ENCODE peak calls at places on chromosomes 6 and 20, in nine cellular contexts. One of them, this sample, is unnamed.

GRCh38 chr6:5695260-5696245 is 311.2 kb downstream of the NRN1 start:
- DNase-seq in body of pancreas: no peak
- DNase-seq in ACHN: no peak
- DNase-seq in GM12865: no peak
- DNase-seq in HFFc6: peak; percentile 80
- DNase-seq in H54: no peak
- DNase-seq in activated naive CD8-positive, alpha-beta T cell treated with anti-CD3 and anti-CD28 coated beads, Interleukin-2, amount 10 ng/mL, durations not matched to agents 7 days and 5 days: no peak
- DNase-seq in psoas muscle: no peak
- DNase-seq in WERI-Rb-1: no peak
- DNase-seq in this sample: no peak

GRCh38 chr6:154555075-154555677 is 44.7 kb upstream of the CNKSR3 start:
- DNase-seq in activated naive CD8-positive, alpha-beta T cell treated with anti-CD3 and anti-CD28 coated beads, Interleukin-2, amount 10 ng/mL, durations not matched to agents 7 days and 5 days: no peak
- DNase-seq in ACHN: peak; percentile 10
- DNase-seq in WERI-Rb-1: no peak
- DNase-seq in H54: peak; percentile 33
- DNase-seq in HFFc6: peak; percentile 57
- DNase-seq in psoas muscle: no peak
- DNase-seq in GM12865: no peak
- DNase-seq in body of pancreas: peak; percentile 35
- DNase-seq in this sample: no peak

GRCh38 chr6:108561742-108562502 is 1.2 kb downstream of the FOXO3 start:
- DNase-seq in body of pancreas: peak; percentile 35
- DNase-seq in WERI-Rb-1: peak; percentile 23
- DNase-seq in GM12865: no peak
- DNase-seq in ACHN: no peak
- DNase-seq in activated naive CD8-positive, alpha-beta T cell treated with anti-CD3 and anti-CD28 coated beads, Interleukin-2, amount 10 ng/mL, durations not matched to agents 7 days and 5 days: peak; percentile 34
- DNase-seq in HFFc6: no peak
- DNase-seq in H54: no peak
- DNase-seq in psoas muscle: peak; percentile 71
- DNase-seq in this sample: no peak

GRCh38 chr6:159693894-159694545 is 979 bp upstream of the SOD2 start:
- DNase-seq in activated naive CD8-positive, alpha-beta T cell treated with anti-CD3 and anti-CD28 coated beads, Interleukin-2, amount 10 ng/mL, durations not matched to agents 7 days and 5 days: no peak
- DNase-seq in psoas muscle: no peak
- DNase-seq in body of pancreas: peak; percentile 67
- DNase-seq in HFFc6: no peak
- DNase-seq in H54: no peak
- DNase-seq in GM12865: peak; percentile 47
- DNase-seq in ACHN: peak; percentile 48
- DNase-seq in WERI-Rb-1: no peak
- DNase-seq in this sample: peak; percentile 52

GRCh38 chr20:37347891-37348642 is 2.1 kb downstream of the SRC start:
- DNase-seq in GM12865: no peak
- DNase-seq in body of pancreas: no peak
- DNase-seq in psoas muscle: no peak
- DNase-seq in ACHN: no peak
- DNase-seq in activated naive CD8-positive, alpha-beta T cell treated with anti-CD3 and anti-CD28 coated beads, Interleukin-2, amount 10 ng/mL, durations not matched to agents 7 days and 5 days: no peak
- DNase-seq in HFFc6: no peak
- DNase-seq in WERI-Rb-1: no peak
- DNase-seq in H54: no peak
- DNase-seq in this sample: no peak

GRCh38 chr20:63977392-63978276 is 1.8 kb downstream of the SAMD10 start:
- DNase-seq in body of pancreas: peak; percentile 39
- DNase-seq in HFFc6: peak; percentile 43
- DNase-seq in activated naive CD8-positive, alpha-beta T cell treated with anti-CD3 and anti-CD28 coated beads, Interleukin-2, amount 10 ng/mL, durations not matched to agents 7 days and 5 days: peak; percentile 66
- DNase-seq in ACHN: peak; percentile 78
- DNase-seq in WERI-Rb-1: no peak
- DNase-seq in H54: peak; percentile 97
- DNase-seq in psoas muscle: no peak
- DNase-seq in GM12865: no peak
- DNase-seq in this sample: no peak

GRCh38 chr6:147166360-147166944 is 37.8 kb upstream of the STXBP5 start:
- DNase-seq in activated naive CD8-positive, alpha-beta T cell treated with anti-CD3 and anti-CD28 coated beads, Interleukin-2, amount 10 ng/mL, durations not matched to agents 7 days and 5 days: no peak
- DNase-seq in body of pancreas: no peak
- DNase-seq in WERI-Rb-1: no peak
- DNase-seq in H54: no peak
- DNase-seq in ACHN: no peak
- DNase-seq in GM12865: no peak
- DNase-seq in psoas muscle: no peak
- DNase-seq in HFFc6: no peak
- DNase-seq in this sample: no peak

GRCh38 chr6:124870611-124871201 is 91.5 kb upstream of the RNF217 start:
- DNase-seq in HFFc6: peak; percentile 52
- DNase-seq in WERI-Rb-1: no peak
- DNase-seq in H54: no peak
- DNase-seq in activated naive CD8-positive, alpha-beta T cell treated with anti-CD3 and anti-CD28 coated beads, Interleukin-2, amount 10 ng/mL, durations not matched to agents 7 days and 5 days: no peak
- DNase-seq in GM12865: no peak
- DNase-seq in psoas muscle: no peak
- DNase-seq in body of pancreas: no peak
- DNase-seq in ACHN: peak; percentile 37
- DNase-seq in this sample: no peak

GRCh38 chr6:6665505-6665904 is 77.0 kb downstream of the LY86 start:
- DNase-seq in WERI-Rb-1: peak; percentile 97
- DNase-seq in HFFc6: no peak
- DNase-seq in ACHN: no peak
- DNase-seq in GM12865: no peak
- DNase-seq in H54: no peak
- DNase-seq in activated naive CD8-positive, alpha-beta T cell treated with anti-CD3 and anti-CD28 coated beads, Interleukin-2, amount 10 ng/mL, durations not matched to agents 7 days and 5 days: no peak
- DNase-seq in body of pancreas: no peak
- DNase-seq in psoas muscle: no peak
- DNase-seq in this sample: no peak

GRCh38 chr6:119672725-119673124 is 323.2 kb upstream of the MAN1A1 start:
- DNase-seq in WERI-Rb-1: peak; percentile 53
- DNase-seq in body of pancreas: no peak
- DNase-seq in activated naive CD8-positive, alpha-beta T cell treated with anti-CD3 and anti-CD28 coated beads, Interleukin-2, amount 10 ng/mL, durations not matched to agents 7 days and 5 days: no peak
- DNase-seq in GM12865: no peak
- DNase-seq in psoas muscle: no peak
- DNase-seq in ACHN: no peak
- DNase-seq in H54: no peak
- DNase-seq in HFFc6: no peak
- DNase-seq in this sample: no peak

GRCh38 chr6:48183816-48184215 is 72.8 kb upstream of the PTCHD4 start:
- DNase-seq in HFFc6: no peak
- DNase-seq in WERI-Rb-1: no peak
- DNase-seq in GM12865: no peak
- DNase-seq in activated naive CD8-positive, alpha-beta T cell treated with anti-CD3 and anti-CD28 coated beads, Interleukin-2, amount 10 ng/mL, durations not matched to agents 7 days and 5 days: no peak
- DNase-seq in ACHN: no peak
- DNase-seq in H54: no peak
- DNase-seq in body of pancreas: no peak
- DNase-seq in psoas muscle: no peak
- DNase-seq in this sample: no peak

GRCh38 chr6:16273266-16273665 is 34.9 kb downstream of the GMPR start:
- DNase-seq in psoas muscle: no peak
- DNase-seq in H54: no peak
- DNase-seq in ACHN: no peak
- DNase-seq in activated naive CD8-positive, alpha-beta T cell treated with anti-CD3 and anti-CD28 coated beads, Interleukin-2, amount 10 ng/mL, durations not matched to agents 7 days and 5 days: no peak
- DNase-seq in WERI-Rb-1: no peak
- DNase-seq in body of pancreas: no peak
- DNase-seq in HFFc6: peak; percentile 16
- DNase-seq in GM12865: no peak
- DNase-seq in this sample: no peak

GRCh38 chr20:62583424-62583920 is 58.8 kb upstream of the SLCO4A1 start:
- DNase-seq in body of pancreas: no peak
- DNase-seq in H54: no peak
- DNase-seq in HFFc6: peak; percentile 29
- DNase-seq in GM12865: no peak
- DNase-seq in ACHN: no peak
- DNase-seq in activated naive CD8-positive, alpha-beta T cell treated with anti-CD3 and anti-CD28 coated beads, Interleukin-2, amount 10 ng/mL, durations not matched to agents 7 days and 5 days: no peak
- DNase-seq in WERI-Rb-1: no peak
- DNase-seq in psoas muscle: no peak
- DNase-seq in this sample: no peak

GRCh38 chr20:33733654-33734576 is 2.1 kb downstream of the ZNF341 start:
- DNase-seq in HFFc6: peak; percentile 76
- DNase-seq in GM12865: peak; percentile 33
- DNase-seq in H54: peak; percentile 52
- DNase-seq in WERI-Rb-1: no peak
- DNase-seq in body of pancreas: peak; percentile 54
- DNase-seq in psoas muscle: no peak
- DNase-seq in activated naive CD8-positive, alpha-beta T cell treated with anti-CD3 and anti-CD28 coated beads, Interleukin-2, amount 10 ng/mL, durations not matched to agents 7 days and 5 days: no peak
- DNase-seq in ACHN: peak; percentile 59
- DNase-seq in this sample: peak; percentile 32

GRCh38 chr6:134630468-134631180 is 312.7 kb upstream of the SGK1 start:
- DNase-seq in WERI-Rb-1: no peak
- DNase-seq in HFFc6: no peak
- DNase-seq in GM12865: no peak
- DNase-seq in psoas muscle: no peak
- DNase-seq in H54: no peak
- DNase-seq in body of pancreas: no peak
- DNase-seq in ACHN: no peak
- DNase-seq in activated naive CD8-positive, alpha-beta T cell treated with anti-CD3 and anti-CD28 coated beads, Interleukin-2, amount 10 ng/mL, durations not matched to agents 7 days and 5 days: no peak
- DNase-seq in this sample: no peak

GRCh38 chr6:25717856-25718740 is 36.4 kb upstream of the SLC17A4 start:
- DNase-seq in psoas muscle: no peak
- DNase-seq in ACHN: peak; percentile 49
- DNase-seq in WERI-Rb-1: no peak
- DNase-seq in H54: no peak
- DNase-seq in activated naive CD8-positive, alpha-beta T cell treated with anti-CD3 and anti-CD28 coated beads, Interleukin-2, amount 10 ng/mL, durations not matched to agents 7 days and 5 days: no peak
- DNase-seq in body of pancreas: peak; percentile 19
- DNase-seq in GM12865: peak; percentile 26
- DNase-seq in HFFc6: peak; percentile 29
- DNase-seq in this sample: no peak

GRCh38 chr6:27617700-27618689 is 145.1 kb upstream of the ZNF184 start:
- DNase-seq in HFFc6: peak; percentile 65
- DNase-seq in H54: no peak
- DNase-seq in ACHN: peak; percentile 76
- DNase-seq in psoas muscle: no peak
- DNase-seq in GM12865: peak; percentile 66
- DNase-seq in body of pancreas: no peak
- DNase-seq in activated naive CD8-positive, alpha-beta T cell treated with anti-CD3 and anti-CD28 coated beads, Interleukin-2, amount 10 ng/mL, durations not matched to agents 7 days and 5 days: no peak
- DNase-seq in WERI-Rb-1: no peak
- DNase-seq in this sample: no peak

GRCh38 chr20:34794006-34794585 is 31.4 kb downstream of the NCOA6 start:
- DNase-seq in WERI-Rb-1: no peak
- DNase-seq in HFFc6: no peak
- DNase-seq in activated naive CD8-positive, alpha-beta T cell treated with anti-CD3 and anti-CD28 coated beads, Interleukin-2, amount 10 ng/mL, durations not matched to agents 7 days and 5 days: no peak
- DNase-seq in body of pancreas: no peak
- DNase-seq in H54: no peak
- DNase-seq in ACHN: no peak
- DNase-seq in GM12865: no peak
- DNase-seq in psoas muscle: no peak
- DNase-seq in this sample: no peak

GRCh38 chr6:81487489-81487888 is 265.0 kb downstream of the TENT5A start:
- DNase-seq in GM12865: no peak
- DNase-seq in ACHN: no peak
- DNase-seq in activated naive CD8-positive, alpha-beta T cell treated with anti-CD3 and anti-CD28 coated beads, Interleukin-2, amount 10 ng/mL, durations not matched to agents 7 days and 5 days: no peak
- DNase-seq in HFFc6: no peak
- DNase-seq in psoas muscle: no peak
- DNase-seq in body of pancreas: peak; percentile 70
- DNase-seq in H54: no peak
- DNase-seq in WERI-Rb-1: no peak
- DNase-seq in this sample: peak; percentile 46

GRCh38 chr6:62285612-62286469 is at the start of gene KHDRBS2:
- DNase-seq in activated naive CD8-positive, alpha-beta T cell treated with anti-CD3 and anti-CD28 coated beads, Interleukin-2, amount 10 ng/mL, durations not matched to agents 7 days and 5 days: peak; percentile 41
- DNase-seq in WERI-Rb-1: peak; percentile 15
- DNase-seq in GM12865: peak; percentile 83
- DNase-seq in H54: no peak
- DNase-seq in HFFc6: no peak
- DNase-seq in body of pancreas: peak; percentile 81
- DNase-seq in psoas muscle: peak; percentile 89
- DNase-seq in ACHN: no peak
- DNase-seq in this sample: peak; percentile 66

GRCh38 chr6:133502451-133503259 is 261.5 kb downstream of the EYA4 start:
- DNase-seq in GM12865: no peak
- DNase-seq in H54: no peak
- DNase-seq in ACHN: peak; percentile 2
- DNase-seq in HFFc6: peak; percentile 33
- DNase-seq in activated naive CD8-positive, alpha-beta T cell treated with anti-CD3 and anti-CD28 coated beads, Interleukin-2, amount 10 ng/mL, durations not matched to agents 7 days and 5 days: no peak
- DNase-seq in WERI-Rb-1: no peak
- DNase-seq in psoas muscle: peak; percentile 58
- DNase-seq in body of pancreas: peak; percentile 18
- DNase-seq in this sample: no peak

GRCh38 chr6:46734867-46735719 is at the start of gene PLA2G7:
- DNase-seq in H54: no peak
- DNase-seq in body of pancreas: peak; percentile 25
- DNase-seq in psoas muscle: peak; percentile 51
- DNase-seq in activated naive CD8-positive, alpha-beta T cell treated with anti-CD3 and anti-CD28 coated beads, Interleukin-2, amount 10 ng/mL, durations not matched to agents 7 days and 5 days: no peak
- DNase-seq in GM12865: no peak
- DNase-seq in HFFc6: no peak
- DNase-seq in WERI-Rb-1: peak; percentile 59
- DNase-seq in ACHN: no peak
- DNase-seq in this sample: no peak

GRCh38 chr6:38284772-38285406 is 354.8 kb downstream of the BTBD9 start:
- DNase-seq in WERI-Rb-1: no peak
- DNase-seq in GM12865: no peak
- DNase-seq in activated naive CD8-positive, alpha-beta T cell treated with anti-CD3 and anti-CD28 coated beads, Interleukin-2, amount 10 ng/mL, durations not matched to agents 7 days and 5 days: no peak
- DNase-seq in psoas muscle: no peak
- DNase-seq in body of pancreas: no peak
- DNase-seq in ACHN: no peak
- DNase-seq in HFFc6: no peak
- DNase-seq in H54: no peak
- DNase-seq in this sample: no peak

GRCh38 chr20:64143018-64143801 is 21.0 kb upstream of the MYT1 start:
- DNase-seq in WERI-Rb-1: no peak
- DNase-seq in H54: no peak
- DNase-seq in GM12865: no peak
- DNase-seq in HFFc6: no peak
- DNase-seq in ACHN: no peak
- DNase-seq in activated naive CD8-positive, alpha-beta T cell treated with anti-CD3 and anti-CD28 coated beads, Interleukin-2, amount 10 ng/mL, durations not matched to agents 7 days and 5 days: no peak
- DNase-seq in psoas muscle: no peak
- DNase-seq in body of pancreas: peak; percentile 2
- DNase-seq in this sample: no peak

GRCh38 chr6:170100046-170100445 is 190.8 kb downstream of the DLL1 start:
- DNase-seq in activated naive CD8-positive, alpha-beta T cell treated with anti-CD3 and anti-CD28 coated beads, Interleukin-2, amount 10 ng/mL, durations not matched to agents 7 days and 5 days: no peak
- DNase-seq in ACHN: no peak
- DNase-seq in WERI-Rb-1: no peak
- DNase-seq in HFFc6: no peak
- DNase-seq in GM12865: no peak
- DNase-seq in body of pancreas: peak; percentile 3
- DNase-seq in psoas muscle: no peak
- DNase-seq in H54: no peak
- DNase-seq in this sample: peak; percentile 14

GRCh38 chr6:75488026-75488425 is 5.6 kb downstream of the FILIP1 start:
- DNase-seq in WERI-Rb-1: no peak
- DNase-seq in HFFc6: no peak
- DNase-seq in activated naive CD8-positive, alpha-beta T cell treated with anti-CD3 and anti-CD28 coated beads, Interleukin-2, amount 10 ng/mL, durations not matched to agents 7 days and 5 days: no peak
- DNase-seq in body of pancreas: no peak
- DNase-seq in GM12865: no peak
- DNase-seq in psoas muscle: no peak
- DNase-seq in H54: no peak
- DNase-seq in ACHN: no peak
- DNase-seq in this sample: no peak

GRCh38 chr6:80771941-80772340 is 665.5 kb downstream of the BCKDHB start:
- DNase-seq in activated naive CD8-positive, alpha-beta T cell treated with anti-CD3 and anti-CD28 coated beads, Interleukin-2, amount 10 ng/mL, durations not matched to agents 7 days and 5 days: no peak
- DNase-seq in body of pancreas: no peak
- DNase-seq in GM12865: no peak
- DNase-seq in H54: no peak
- DNase-seq in psoas muscle: no peak
- DNase-seq in WERI-Rb-1: no peak
- DNase-seq in ACHN: peak; percentile 45
- DNase-seq in HFFc6: peak; percentile 26
- DNase-seq in this sample: no peak

GRCh38 chr20:24776755-24777271 is 172.3 kb upstream of the CST7 start:
- DNase-seq in GM12865: no peak
- DNase-seq in body of pancreas: peak; percentile 5
- DNase-seq in psoas muscle: peak; percentile 16
- DNase-seq in WERI-Rb-1: no peak
- DNase-seq in ACHN: no peak
- DNase-seq in HFFc6: no peak
- DNase-seq in activated naive CD8-positive, alpha-beta T cell treated with anti-CD3 and anti-CD28 coated beads, Interleukin-2, amount 10 ng/mL, durations not matched to agents 7 days and 5 days: no peak
- DNase-seq in H54: no peak
- DNase-seq in this sample: peak; percentile 11

GRCh38 chr20:4763776-4764525 is 42.2 kb downstream of the PRND start:
- DNase-seq in HFFc6: no peak
- DNase-seq in activated naive CD8-positive, alpha-beta T cell treated with anti-CD3 and anti-CD28 coated beads, Interleukin-2, amount 10 ng/mL, durations not matched to agents 7 days and 5 days: no peak
- DNase-seq in ACHN: no peak
- DNase-seq in psoas muscle: no peak
- DNase-seq in H54: no peak
- DNase-seq in WERI-Rb-1: no peak
- DNase-seq in body of pancreas: no peak
- DNase-seq in GM12865: no peak
- DNase-seq in this sample: no peak

GRCh38 chr20:53763707-53764415 is 170.2 kb upstream of the ZNF217 start:
- DNase-seq in WERI-Rb-1: no peak
- DNase-seq in body of pancreas: peak; percentile 75
- DNase-seq in GM12865: no peak
- DNase-seq in activated naive CD8-positive, alpha-beta T cell treated with anti-CD3 and anti-CD28 coated beads, Interleukin-2, amount 10 ng/mL, durations not matched to agents 7 days and 5 days: no peak
- DNase-seq in H54: no peak
- DNase-seq in psoas muscle: no peak
- DNase-seq in ACHN: no peak
- DNase-seq in HFFc6: peak; percentile 19
- DNase-seq in this sample: peak; percentile 67

GRCh38 chr20:58698741-58699141 is 6.1 kb downstream of the NPEPL1 start:
- DNase-seq in GM12865: no peak
- DNase-seq in body of pancreas: peak; percentile 13
- DNase-seq in ACHN: no peak
- DNase-seq in activated naive CD8-positive, alpha-beta T cell treated with anti-CD3 and anti-CD28 coated beads, Interleukin-2, amount 10 ng/mL, durations not matched to agents 7 days and 5 days: no peak
- DNase-seq in psoas muscle: peak; percentile 76
- DNase-seq in H54: no peak
- DNase-seq in HFFc6: no peak
- DNase-seq in WERI-Rb-1: no peak
- DNase-seq in this sample: no peak

This sample was measured in stomach.